ENCODE peak calls at places on chromosomes 2 and 18, in nine cellular contexts. One of them, this sample, is unnamed.

GRCh38 chr2:24380687-24381271 is 20.4 kb upstream of the ITSN2 start:
- DNase-seq in neural progenitor cell: no peak
- DNase-seq in Peyer's patch: no peak
- DNase-seq in uterus: no peak
- DNase-seq in AG04450: no peak
- DNase-seq in brain microvascular endothelial cell: no peak
- DNase-seq in adrenal gland: peak
- DNase-seq in tibial nerve: no peak
- DNase-seq in tibial artery: peak
- DNase-seq in this sample: no peak

GRCh38 chr18:35038881-35039491 is 2.2 kb upstream of the MAPRE2 start:
- DNase-seq in neural progenitor cell: no peak
- DNase-seq in Peyer's patch: no peak
- DNase-seq in uterus: no peak
- DNase-seq in AG04450: no peak
- DNase-seq in brain microvascular endothelial cell: no peak
- DNase-seq in adrenal gland: no peak
- DNase-seq in tibial nerve: no peak
- DNase-seq in tibial artery: no peak
- DNase-seq in this sample: no peak

GRCh38 chr18:26562568-26562967 is 14.2 kb upstream of the KCTD1 start:
- DNase-seq in neural progenitor cell: no peak
- DNase-seq in Peyer's patch: no peak
- DNase-seq in uterus: no peak
- DNase-seq in AG04450: no peak
- DNase-seq in brain microvascular endothelial cell: no peak
- DNase-seq in adrenal gland: no peak
- DNase-seq in tibial nerve: no peak
- DNase-seq in tibial artery: no peak
- DNase-seq in this sample: no peak

GRCh38 chr18:25826823-25827617 is 263.4 kb downstream of the SS18 start:
- DNase-seq in neural progenitor cell: no peak
- DNase-seq in Peyer's patch: no peak
- DNase-seq in uterus: no peak
- DNase-seq in AG04450: no peak
- DNase-seq in brain microvascular endothelial cell: no peak
- DNase-seq in adrenal gland: no peak
- DNase-seq in tibial nerve: no peak
- DNase-seq in tibial artery: no peak
- DNase-seq in this sample: no peak

GRCh38 chr2:76154981-76155380 is 444.3 kb upstream of the GCFC2 start:
- DNase-seq in neural progenitor cell: no peak
- DNase-seq in Peyer's patch: no peak
- DNase-seq in uterus: no peak
- DNase-seq in AG04450: no peak
- DNase-seq in brain microvascular endothelial cell: no peak
- DNase-seq in adrenal gland: no peak
- DNase-seq in tibial nerve: no peak
- DNase-seq in tibial artery: no peak
- DNase-seq in this sample: no peak

GRCh38 chr18:9353596-9353995 is 19.0 kb downstream of the TWSG1 start:
- DNase-seq in neural progenitor cell: no peak
- DNase-seq in Peyer's patch: no peak
- DNase-seq in uterus: no peak
- DNase-seq in AG04450: no peak
- DNase-seq in brain microvascular endothelial cell: no peak
- DNase-seq in adrenal gland: no peak
- DNase-seq in tibial nerve: no peak
- DNase-seq in tibial artery: no peak
- DNase-seq in this sample: no peak

GRCh38 chr2:1912771-1913170 is 168.5 kb upstream of the PXDN start:
- DNase-seq in neural progenitor cell: no peak
- DNase-seq in Peyer's patch: no peak
- DNase-seq in uterus: no peak
- DNase-seq in AG04450: no peak
- DNase-seq in brain microvascular endothelial cell: no peak
- DNase-seq in adrenal gland: no peak
- DNase-seq in tibial nerve: no peak
- DNase-seq in tibial artery: no peak
- DNase-seq in this sample: no peak

GRCh38 chr2:152585830-152586484 is 131.3 kb downstream of the PRPF40A start:
- DNase-seq in neural progenitor cell: no peak
- DNase-seq in Peyer's patch: no peak
- DNase-seq in uterus: no peak
- DNase-seq in AG04450: peak
- DNase-seq in brain microvascular endothelial cell: peak
- DNase-seq in adrenal gland: peak
- DNase-seq in tibial nerve: no peak
- DNase-seq in tibial artery: peak
- DNase-seq in this sample: no peak

GRCh38 chr18:31487251-31488015 is 10.5 kb upstream of the DSG2 start:
- DNase-seq in neural progenitor cell: no peak
- DNase-seq in Peyer's patch: no peak
- DNase-seq in uterus: no peak
- DNase-seq in AG04450: no peak
- DNase-seq in brain microvascular endothelial cell: peak
- DNase-seq in adrenal gland: no peak
- DNase-seq in tibial nerve: no peak
- DNase-seq in tibial artery: no peak
- DNase-seq in this sample: no peak

GRCh38 chr2:199379251-199379650 is 78.5 kb downstream of the SATB2 start:
- DNase-seq in neural progenitor cell: no peak
- DNase-seq in Peyer's patch: no peak
- DNase-seq in uterus: no peak
- DNase-seq in AG04450: no peak
- DNase-seq in brain microvascular endothelial cell: peak
- DNase-seq in adrenal gland: no peak
- DNase-seq in tibial nerve: no peak
- DNase-seq in tibial artery: no peak
- DNase-seq in this sample: no peak

GRCh38 chr2:184945306-184945705 is 347.0 kb downstream of the ZNF804A start:
- DNase-seq in neural progenitor cell: peak
- DNase-seq in Peyer's patch: no peak
- DNase-seq in uterus: no peak
- DNase-seq in AG04450: no peak
- DNase-seq in brain microvascular endothelial cell: no peak
- DNase-seq in adrenal gland: no peak
- DNase-seq in tibial nerve: no peak
- DNase-seq in tibial artery: no peak
- DNase-seq in this sample: no peak

GRCh38 chr2:95240556-95240955 is 33.2 kb downstream of the ZNF892 start:
- DNase-seq in neural progenitor cell: no peak
- DNase-seq in Peyer's patch: no peak
- DNase-seq in uterus: no peak
- DNase-seq in AG04450: no peak
- DNase-seq in brain microvascular endothelial cell: no peak
- DNase-seq in adrenal gland: no peak
- DNase-seq in tibial nerve: no peak
- DNase-seq in tibial artery: no peak
- DNase-seq in this sample: no peak

GRCh38 chr2:203656522-203657287 is 49.7 kb upstream of the CD28 start:
- DNase-seq in neural progenitor cell: peak
- DNase-seq in Peyer's patch: peak
- DNase-seq in uterus: no peak
- DNase-seq in AG04450: no peak
- DNase-seq in brain microvascular endothelial cell: no peak
- DNase-seq in adrenal gland: peak
- DNase-seq in tibial nerve: peak
- DNase-seq in tibial artery: peak
- DNase-seq in this sample: no peak
- H3K27ac ChIP-seq in neural progenitor cell: no peak
- H3K27ac ChIP-seq in Peyer's patch: peak
- H3K27ac ChIP-seq in uterus: no peak
- H3K27ac ChIP-seq in AG04450: no peak
- H3K27ac ChIP-seq in brain microvascular endothelial cell: no peak
- H3K27ac ChIP-seq in adrenal gland: no peak
- H3K27ac ChIP-seq in tibial nerve: peak
- H3K27ac ChIP-seq in tibial artery: no peak
- H3K27ac ChIP-seq in this sample: no peak

GRCh38 chr18:76727589-76727988 is 94.8 kb upstream of the ZNF236 start:
- DNase-seq in neural progenitor cell: no peak
- DNase-seq in Peyer's patch: no peak
- DNase-seq in uterus: no peak
- DNase-seq in AG04450: no peak
- DNase-seq in brain microvascular endothelial cell: no peak
- DNase-seq in adrenal gland: no peak
- DNase-seq in tibial nerve: no peak
- DNase-seq in tibial artery: no peak
- DNase-seq in this sample: no peak
- H3K27ac ChIP-seq in neural progenitor cell: no peak
- H3K27ac ChIP-seq in Peyer's patch: no peak
- H3K27ac ChIP-seq in uterus: no peak
- H3K27ac ChIP-seq in AG04450: no peak
- H3K27ac ChIP-seq in brain microvascular endothelial cell: no peak
- H3K27ac ChIP-seq in adrenal gland: no peak
- H3K27ac ChIP-seq in tibial nerve: no peak
- H3K27ac ChIP-seq in tibial artery: no peak
- H3K27ac ChIP-seq in this sample: no peak

GRCh38 chr2:28521663-28522062 is 25.8 kb downstream of the PLB1 start:
- DNase-seq in neural progenitor cell: no peak
- DNase-seq in Peyer's patch: no peak
- DNase-seq in uterus: no peak
- DNase-seq in AG04450: no peak
- DNase-seq in brain microvascular endothelial cell: no peak
- DNase-seq in adrenal gland: no peak
- DNase-seq in tibial nerve: no peak
- DNase-seq in tibial artery: peak
- DNase-seq in this sample: no peak

GRCh38 chr2:28525481-28525880 is 29.6 kb downstream of the PLB1 start:
- DNase-seq in neural progenitor cell: no peak
- DNase-seq in Peyer's patch: no peak
- DNase-seq in uterus: no peak
- DNase-seq in AG04450: no peak
- DNase-seq in brain microvascular endothelial cell: no peak
- DNase-seq in adrenal gland: no peak
- DNase-seq in tibial nerve: no peak
- DNase-seq in tibial artery: no peak
- DNase-seq in this sample: no peak

GRCh38 chr2:28522479-28522878 is 26.6 kb downstream of the PLB1 start:
- DNase-seq in neural progenitor cell: peak
- DNase-seq in Peyer's patch: no peak
- DNase-seq in uterus: no peak
- DNase-seq in AG04450: no peak
- DNase-seq in brain microvascular endothelial cell: no peak
- DNase-seq in adrenal gland: no peak
- DNase-seq in tibial nerve: no peak
- DNase-seq in tibial artery: peak
- DNase-seq in this sample: no peak

GRCh38 chr2:28526733-28527132 is 30.9 kb downstream of the PLB1 start:
- DNase-seq in neural progenitor cell: no peak
- DNase-seq in Peyer's patch: no peak
- DNase-seq in uterus: no peak
- DNase-seq in AG04450: no peak
- DNase-seq in brain microvascular endothelial cell: no peak
- DNase-seq in adrenal gland: no peak
- DNase-seq in tibial nerve: no peak
- DNase-seq in tibial artery: no peak
- DNase-seq in this sample: no peak

DNA sequence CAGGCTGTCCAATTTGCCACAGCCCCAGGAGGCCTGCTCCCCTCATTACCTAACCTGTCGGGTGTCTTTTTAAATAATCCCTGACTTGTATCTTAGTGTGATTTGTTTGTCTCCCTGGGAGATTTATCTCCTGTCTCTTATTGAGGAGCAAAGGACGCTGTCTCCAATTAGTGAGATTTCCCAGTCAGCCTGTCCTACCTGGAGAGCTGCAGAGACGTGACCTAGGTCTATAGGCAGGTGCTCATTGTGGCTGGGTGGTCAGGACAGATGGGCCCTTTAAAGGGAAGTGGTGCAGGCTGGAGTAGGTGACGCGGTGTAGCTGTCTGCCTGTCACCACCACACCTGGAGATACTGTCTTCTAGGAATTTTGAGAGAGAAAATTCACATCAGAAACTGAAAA is 28.0 kb downstream of the PLB1 start:
- DNase-seq in neural progenitor cell: no peak
- DNase-seq in Peyer's patch: no peak
- DNase-seq in uterus: no peak
- DNase-seq in AG04450: no peak
- DNase-seq in brain microvascular endothelial cell: no peak
- DNase-seq in adrenal gland: no peak
- DNase-seq in tibial nerve: no peak
- DNase-seq in tibial artery: peak
- DNase-seq in this sample: no peak
- H3K27ac ChIP-seq in neural progenitor cell: no peak
- H3K27ac ChIP-seq in Peyer's patch: peak
- H3K27ac ChIP-seq in uterus: no peak
- H3K27ac ChIP-seq in AG04450: no peak
- H3K27ac ChIP-seq in brain microvascular endothelial cell: no peak
- H3K27ac ChIP-seq in adrenal gland: no peak
- H3K27ac ChIP-seq in tibial nerve: no peak
- H3K27ac ChIP-seq in tibial artery: no peak
- H3K27ac ChIP-seq in this sample: no peak

GRCh38 chr2:62774555-62775366 is 69.2 kb downstream of the EHBP1 start:
- DNase-seq in neural progenitor cell: peak
- DNase-seq in Peyer's patch: no peak
- DNase-seq in uterus: peak
- DNase-seq in AG04450: no peak
- DNase-seq in brain microvascular endothelial cell: peak
- DNase-seq in adrenal gland: peak
- DNase-seq in tibial nerve: peak
- DNase-seq in tibial artery: no peak
- DNase-seq in this sample: no peak
- H3K27ac ChIP-seq in neural progenitor cell: no peak
- H3K27ac ChIP-seq in Peyer's patch: no peak
- H3K27ac ChIP-seq in uterus: peak
- H3K27ac ChIP-seq in AG04450: no peak
- H3K27ac ChIP-seq in brain microvascular endothelial cell: peak
- H3K27ac ChIP-seq in adrenal gland: no peak
- H3K27ac ChIP-seq in tibial nerve: peak
- H3K27ac ChIP-seq in tibial artery: no peak
- H3K27ac ChIP-seq in this sample: no peak

GRCh38 chr2:111120253-111121027 is at the start of gene BCL2L11:
- DNase-seq in neural progenitor cell: peak
- DNase-seq in Peyer's patch: peak
- DNase-seq in uterus: peak
- DNase-seq in AG04450: peak
- DNase-seq in brain microvascular endothelial cell: peak
- DNase-seq in adrenal gland: peak
- DNase-seq in tibial nerve: peak
- DNase-seq in tibial artery: peak
- DNase-seq in this sample: peak
- H3K27ac ChIP-seq in neural progenitor cell: peak
- H3K27ac ChIP-seq in Peyer's patch: peak
- H3K27ac ChIP-seq in uterus: peak
- H3K27ac ChIP-seq in AG04450: peak
- H3K27ac ChIP-seq in brain microvascular endothelial cell: no peak
- H3K27ac ChIP-seq in adrenal gland: peak
- H3K27ac ChIP-seq in tibial nerve: peak
- H3K27ac ChIP-seq in tibial artery: peak
- H3K27ac ChIP-seq in this sample: peak

GRCh38 chr2:237400199-237400598 is 13.8 kb downstream of the COL6A3 start:
- DNase-seq in neural progenitor cell: no peak
- DNase-seq in Peyer's patch: no peak
- DNase-seq in uterus: no peak
- DNase-seq in AG04450: no peak
- DNase-seq in brain microvascular endothelial cell: no peak
- DNase-seq in adrenal gland: no peak
- DNase-seq in tibial nerve: no peak
- DNase-seq in tibial artery: no peak
- DNase-seq in this sample: no peak
- H3K27ac ChIP-seq in neural progenitor cell: no peak
- H3K27ac ChIP-seq in Peyer's patch: no peak
- H3K27ac ChIP-seq in uterus: peak
- H3K27ac ChIP-seq in AG04450: no peak
- H3K27ac ChIP-seq in brain microvascular endothelial cell: no peak
- H3K27ac ChIP-seq in adrenal gland: no peak
- H3K27ac ChIP-seq in tibial nerve: no peak
- H3K27ac ChIP-seq in tibial artery: no peak
- H3K27ac ChIP-seq in this sample: no peak